ENCODE peak calls at places on chromosomes 7 and 10, in four cellular contexts. One of them, this sample, is unnamed.

GRCh38 chr10:14468022-14468421 is 137.3 kb upstream of the FRMD4A start:
- DNase-seq in A549: no peak
- DNase-seq in stomach: no peak
- DNase-seq in upper lobe of left lung: no peak
- DNase-seq in this sample: no peak

GRCh38 chr10:60414877-60415585 is 25.4 kb upstream of the ANK3 start:
- DNase-seq in A549: peak; percentile 27
- DNase-seq in upper lobe of left lung: no peak
- DNase-seq in stomach: no peak
- DNase-seq in this sample: no peak

GRCh38 chr10:132532784-132533560 is 4.6 kb upstream of the INPP5A start:
- DNase-seq in upper lobe of left lung: no peak
- DNase-seq in stomach: no peak
- DNase-seq in A549: peak; percentile 32
- DNase-seq in this sample: no peak

GRCh38 chr7:120583835-120584586 is 273.9 kb downstream of the TSPAN12 start:
- DNase-seq in stomach: no peak
- DNase-seq in A549: no peak
- DNase-seq in upper lobe of left lung: no peak
- DNase-seq in this sample: no peak

GRCh38 chr7:74097937-74098614 is 14.5 kb downstream of the LIMK1 start:
- DNase-seq in upper lobe of left lung: peak; percentile 39
- DNase-seq in A549: peak; percentile 30
- DNase-seq in stomach: peak; percentile 31
- DNase-seq in this sample: no peak

GRCh38 chr7:40234046-40234445 is 99.2 kb downstream of the SUGCT start:
- DNase-seq in stomach: peak; percentile 78
- DNase-seq in upper lobe of left lung: no peak
- DNase-seq in A549: no peak
- DNase-seq in this sample: no peak

GRCh38 chr7:41459623-41460256 is 243.2 kb downstream of the INHBA start:
- DNase-seq in A549: no peak
- DNase-seq in upper lobe of left lung: peak; percentile 36
- DNase-seq in stomach: no peak
- DNase-seq in this sample: no peak

GRCh38 chr10:97327348-97328294 is 6.9 kb downstream of the FRAT2 start:
- DNase-seq in upper lobe of left lung: peak; percentile 48
- DNase-seq in A549: peak; percentile 88
- DNase-seq in stomach: peak; percentile 40
- DNase-seq in this sample: no peak

GRCh38 chr10:34698979-34699378 is 116.1 kb downstream of the PARD3 start:
- DNase-seq in upper lobe of left lung: peak; percentile 50
- DNase-seq in stomach: no peak
- DNase-seq in A549: peak; percentile 76
- DNase-seq in this sample: no peak

GRCh38 chr7:102306916-102307677 is 20.4 kb downstream of the SH2B2 start:
- DNase-seq in upper lobe of left lung: peak; percentile 63
- DNase-seq in A549: peak; percentile 59
- DNase-seq in stomach: peak; percentile 72
- DNase-seq in this sample: peak; percentile 37

GRCh38 chr7:143882020-143882610 is 19.9 kb downstream of the TCAF1 start:
- DNase-seq in A549: no peak
- DNase-seq in upper lobe of left lung: no peak
- DNase-seq in stomach: no peak
- DNase-seq in this sample: no peak

GRCh38 chr10:63103971-63104409 is 29.1 kb upstream of the NRBF2 start:
- DNase-seq in stomach: no peak
- DNase-seq in upper lobe of left lung: no peak
- DNase-seq in A549: no peak
- DNase-seq in this sample: no peak

GRCh38 chr7:123847868-123848267 is 2.9 kb downstream of the HYAL4 start:
- DNase-seq in stomach: no peak
- DNase-seq in upper lobe of left lung: no peak
- DNase-seq in A549: no peak
- DNase-seq in this sample: no peak

GRCh38 chr10:122198631-122199030 is 72.5 kb upstream of the BTBD16 start:
- DNase-seq in stomach: no peak
- DNase-seq in A549: no peak
- DNase-seq in upper lobe of left lung: no peak
- DNase-seq in this sample: no peak

GRCh38 chr7:48262606-48263005 is 91.3 kb downstream of the ABCA13 start:
- DNase-seq in upper lobe of left lung: no peak
- DNase-seq in stomach: no peak
- DNase-seq in A549: no peak
- DNase-seq in this sample: no peak

GRCh38 chr7:24968165-24968564 is 11.8 kb downstream of the OSBPL3 start:
- DNase-seq in A549: no peak
- DNase-seq in upper lobe of left lung: no peak
- DNase-seq in stomach: no peak
- DNase-seq in this sample: no peak

GRCh38 chr10:122490268-122490667 is 28.9 kb downstream of the HTRA1 start:
- DNase-seq in upper lobe of left lung: no peak
- DNase-seq in stomach: no peak
- DNase-seq in A549: no peak
- DNase-seq in this sample: no peak

GRCh38 chr10:29555746-29556481 is 78.9 kb downstream of the SVIL start:
- DNase-seq in upper lobe of left lung: no peak
- DNase-seq in stomach: no peak
- DNase-seq in A549: no peak
- DNase-seq in this sample: no peak

GRCh38 chr10:115969591-115969990 is 303.4 kb downstream of the GFRA1 start:
- DNase-seq in upper lobe of left lung: no peak
- DNase-seq in stomach: no peak
- DNase-seq in A549: no peak
- DNase-seq in this sample: no peak

GRCh38 chr7:142540371-142540770 is 208.9 kb upstream of the PRSS1 start:
- DNase-seq in upper lobe of left lung: no peak
- DNase-seq in A549: no peak
- DNase-seq in stomach: no peak
- DNase-seq in this sample: no peak

GRCh38 chr7:109622320-109622719 is 1052.6 kb downstream of the DNAJB9 start:
- DNase-seq in upper lobe of left lung: no peak
- DNase-seq in stomach: no peak
- DNase-seq in A549: no peak
- DNase-seq in this sample: no peak

GRCh38 chr7:153943428-153944370 is 108.5 kb upstream of the DPP6 start:
- DNase-seq in A549: no peak
- DNase-seq in stomach: no peak
- DNase-seq in upper lobe of left lung: no peak
- DNase-seq in this sample: no peak

GRCh38 chr10:130026670-130027456 is 62.8 kb upstream of the EBF3 start:
- DNase-seq in A549: no peak
- DNase-seq in stomach: no peak
- DNase-seq in upper lobe of left lung: no peak
- DNase-seq in this sample: no peak

GRCh38 chr10:851891-852290 is 79.6 kb downstream of the LARP4B start:
- DNase-seq in upper lobe of left lung: no peak
- DNase-seq in A549: no peak
- DNase-seq in stomach: no peak
- DNase-seq in this sample: no peak

GRCh38 chr10:97407211-97407951 is 6.2 kb upstream of the RRP12 start:
- DNase-seq in upper lobe of left lung: peak; percentile 78
- DNase-seq in A549: peak; percentile 87
- DNase-seq in stomach: peak; percentile 60
- DNase-seq in this sample: no peak

GRCh38 chr10:96765406-96766240 is 45.3 kb upstream of the PIK3AP1 start:
- DNase-seq in A549: peak; percentile 56
- DNase-seq in stomach: peak; percentile 77
- DNase-seq in upper lobe of left lung: peak; percentile 75
- DNase-seq in this sample: peak; percentile 30

GRCh38 chr7:79298145-79298760 is 155.2 kb downstream of the MAGI2 start:
- DNase-seq in A549: peak; percentile 68
- DNase-seq in upper lobe of left lung: no peak
- DNase-seq in stomach: no peak
- DNase-seq in this sample: peak; percentile 62

GRCh38 chr7:38686888-38687287 is 55.7 kb upstream of the AMPH start:
- DNase-seq in stomach: no peak
- DNase-seq in upper lobe of left lung: no peak
- DNase-seq in A549: no peak
- DNase-seq in this sample: no peak

GRCh38 chr7:23242321-23242720 is 4.3 kb upstream of the GPNMB start:
- DNase-seq in upper lobe of left lung: no peak
- DNase-seq in stomach: no peak
- DNase-seq in A549: no peak
- DNase-seq in this sample: no peak

GRCh38 chr7:134480730-134481129 is 21.8 kb upstream of the AKR1B1 start:
- DNase-seq in A549: peak; percentile 59
- DNase-seq in stomach: no peak
- DNase-seq in upper lobe of left lung: no peak
- DNase-seq in this sample: no peak
- H3K4me1 ChIP-seq in A549: peaks cover 60% of the 10 kb centered on the region
- H3K4me1 ChIP-seq in stomach: no peaks in the 10 kb centered on the region
- H3K4me1 ChIP-seq in upper lobe of left lung: no peaks in the 10 kb centered on the region
- H3K4me1 ChIP-seq in this sample: no peaks in the 10 kb centered on the region

GRCh38 chr10:103442031-103442461 is 10.1 kb downstream of the CALHM2 start:
- DNase-seq in stomach: no peak
- DNase-seq in upper lobe of left lung: no peak
- DNase-seq in A549: no peak
- DNase-seq in this sample: no peak

GRCh38 chr10:103439776-103440175 is 12.4 kb downstream of the CALHM2 start:
- DNase-seq in upper lobe of left lung: no peak
- DNase-seq in A549: no peak
- DNase-seq in stomach: no peak
- DNase-seq in this sample: no peak

GRCh38 chr10:103440416-103440815 is 11.8 kb downstream of the CALHM2 start:
- DNase-seq in stomach: no peak
- DNase-seq in upper lobe of left lung: no peak
- DNase-seq in A549: no peak
- DNase-seq in this sample: no peak

GRCh38 chr10:103441611-103442010 is 10.6 kb downstream of the CALHM2 start:
- DNase-seq in stomach: no peak
- DNase-seq in upper lobe of left lung: no peak
- DNase-seq in A549: no peak
- DNase-seq in this sample: no peak

DNA sequence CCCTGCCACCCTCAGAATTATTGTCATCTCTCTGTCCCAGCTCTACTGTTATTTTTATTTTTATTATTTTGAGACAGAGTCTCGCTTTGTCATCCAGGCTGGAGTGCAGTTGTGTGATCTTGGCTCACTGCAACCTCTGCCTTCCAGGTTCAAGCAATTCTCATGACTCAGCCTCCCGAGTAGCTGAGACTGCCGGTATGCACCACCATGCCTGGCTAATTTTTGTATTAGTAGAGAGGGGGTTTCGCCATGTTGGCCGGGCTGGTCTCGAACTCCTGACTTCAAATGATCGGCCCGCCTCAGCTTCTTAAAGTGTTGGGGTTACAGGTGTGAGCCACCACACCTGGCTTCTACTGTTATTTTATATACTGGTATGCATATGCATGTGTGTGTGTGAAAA is 11.0 kb downstream of the CALHM2 start:
- DNase-seq in stomach: no peak
- DNase-seq in upper lobe of left lung: no peak
- DNase-seq in A549: no peak
- DNase-seq in this sample: no peak
- H3K27ac ChIP-seq in stomach: no peak overlapping the region
- H3K27ac ChIP-seq in upper lobe of left lung: no peak overlapping the region
- H3K27ac ChIP-seq in A549: no peak overlapping the region
- H3K27ac ChIP-seq in this sample: peak overlapping the region; percentile 59

DNA sequence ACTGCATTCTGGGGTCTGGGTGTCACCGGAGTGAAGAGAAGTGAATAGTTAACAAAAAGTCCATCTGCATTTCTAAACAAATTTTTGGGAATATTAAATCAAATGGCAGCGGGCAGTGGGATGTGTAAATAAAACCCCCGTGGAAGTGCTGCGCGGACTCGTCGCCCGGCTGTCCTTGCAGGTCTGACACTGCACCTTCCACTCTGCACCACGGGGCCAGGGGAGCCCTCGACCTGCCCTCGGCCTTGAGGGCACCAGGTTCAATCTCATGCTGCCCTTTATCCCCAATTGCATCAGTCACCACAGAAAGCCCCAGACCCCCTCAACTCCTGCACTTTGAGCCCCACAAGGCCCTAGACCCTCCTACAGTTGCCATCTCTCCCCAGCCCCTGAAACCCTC is 6.4 kb upstream of the SMARCD3 start:
- DNase-seq in upper lobe of left lung: no peak
- DNase-seq in A549: no peak
- DNase-seq in stomach: no peak
- DNase-seq in this sample: no peak
- TF ChIP-seq EP300 in upper lobe of left lung: no peak
- TF ChIP-seq EP300 in A549: no peak
- TF ChIP-seq EP300 in stomach: no peak
- TF ChIP-seq EP300 in this sample: no peak

GRCh38 chr7:55104123-55104522 is 85.3 kb downstream of the EGFR start:
- DNase-seq in stomach: no peak
- DNase-seq in A549: no peak
- DNase-seq in upper lobe of left lung: no peak
- DNase-seq in this sample: no peak

GRCh38 chr7:55101359-55101758 is 82.5 kb downstream of the EGFR start:
- DNase-seq in stomach: peak; percentile 60
- DNase-seq in A549: no peak
- DNase-seq in upper lobe of left lung: no peak
- DNase-seq in this sample: no peak

GRCh38 chr7:55105952-55106351 is 87.1 kb downstream of the EGFR start:
- DNase-seq in A549: no peak
- DNase-seq in upper lobe of left lung: no peak
- DNase-seq in stomach: no peak
- DNase-seq in this sample: no peak

GRCh38 chr7:55107946-55108345 is 89.1 kb downstream of the EGFR start:
- DNase-seq in stomach: no peak
- DNase-seq in A549: no peak
- DNase-seq in upper lobe of left lung: no peak
- DNase-seq in this sample: no peak

GRCh38 chr7:55104707-55105433 is 86.1 kb downstream of the EGFR start:
- DNase-seq in upper lobe of left lung: no peak
- DNase-seq in A549: no peak
- DNase-seq in stomach: no peak
- DNase-seq in this sample: no peak
- H3K4me1 ChIP-seq in upper lobe of left lung: peaks cover 19% of the 10 kb centered on the region
- H3K4me1 ChIP-seq in A549: peaks cover 67% of the 10 kb centered on the region
- H3K4me1 ChIP-seq in stomach: peaks cover 20% of the 10 kb centered on the region
- H3K4me1 ChIP-seq in this sample: no peaks in the 10 kb centered on the region